ENCODE peak calls at places on chromosomes 6 and 20, in six cellular contexts. One of them, this sample, is unnamed.

GRCh38 chr6:26158581-26159416 is 71.6 kb downstream of the HFE start:
- DNase-seq in neuronal stem cell: no peak
- DNase-seq in mesenchymal stem cell: peak; percentile 75
- DNase-seq in H9: no peak
- DNase-seq in IMR-90: peak; percentile 46
- DNase-seq in H1: no peak
- DNase-seq in this sample: peak; percentile 55

GRCh38 chr6:166179704-166180103 is 12.1 kb upstream of the TBXT start:
- DNase-seq in neuronal stem cell: no peak
- DNase-seq in H1: no peak
- DNase-seq in H9: no peak
- DNase-seq in mesenchymal stem cell: no peak
- DNase-seq in IMR-90: no peak
- DNase-seq in this sample: no peak

GRCh38 chr6:113630738-113631535 is 226.2 kb upstream of the MARCKS start:
- DNase-seq in mesenchymal stem cell: peak; percentile 94
- DNase-seq in H1: no peak
- DNase-seq in neuronal stem cell: no peak
- DNase-seq in IMR-90: peak; percentile 86
- DNase-seq in H9: no peak
- DNase-seq in this sample: peak; percentile 39

GRCh38 chr6:116866281-116866871 is 10.7 kb upstream of the RFX6 start:
- DNase-seq in IMR-90: peak; percentile 2
- DNase-seq in mesenchymal stem cell: no peak
- DNase-seq in H1: no peak
- DNase-seq in H9: no peak
- DNase-seq in neuronal stem cell: no peak
- DNase-seq in this sample: no peak

GRCh38 chr20:40945754-40946451 is 82.7 kb upstream of the TOP1 start:
- DNase-seq in H9: peak; percentile 81
- DNase-seq in mesenchymal stem cell: peak; percentile 50
- DNase-seq in IMR-90: peak; percentile 52
- DNase-seq in H1: peak; percentile 76
- DNase-seq in neuronal stem cell: peak; percentile 65
- DNase-seq in this sample: peak; percentile 52

GRCh38 chr6:24856954-24857670 is 58.4 kb upstream of the ARMH2 start:
- DNase-seq in IMR-90: no peak
- DNase-seq in H1: no peak
- DNase-seq in neuronal stem cell: no peak
- DNase-seq in mesenchymal stem cell: no peak
- DNase-seq in H9: no peak
- DNase-seq in this sample: no peak

GRCh38 chr6:139029470-139030210 is 1.1 kb downstream of the ABRACL start:
- DNase-seq in neuronal stem cell: peak; percentile 45
- DNase-seq in IMR-90: peak; percentile 59
- DNase-seq in H9: peak; percentile 45
- DNase-seq in H1: peak; percentile 70
- DNase-seq in mesenchymal stem cell: peak; percentile 74
- DNase-seq in this sample: peak; percentile 79

GRCh38 chr20:59007758-59008511 is 881 bp upstream of the CTSZ start:
- DNase-seq in neuronal stem cell: no peak
- DNase-seq in mesenchymal stem cell: no peak
- DNase-seq in IMR-90: no peak
- DNase-seq in H9: no peak
- DNase-seq in H1: no peak
- DNase-seq in this sample: peak; percentile 49

GRCh38 chr20:59777321-59777705 is 156.1 kb downstream of the SYCP2 start:
- DNase-seq in IMR-90: no peak
- DNase-seq in H9: peak; percentile 8
- DNase-seq in mesenchymal stem cell: no peak
- DNase-seq in neuronal stem cell: no peak
- DNase-seq in H1: no peak
- DNase-seq in this sample: no peak

GRCh38 chr20:37524221-37524700 is 3.2 kb downstream of the NNAT start:
- DNase-seq in H1: no peak
- DNase-seq in mesenchymal stem cell: no peak
- DNase-seq in neuronal stem cell: no peak
- DNase-seq in IMR-90: no peak
- DNase-seq in H9: no peak
- DNase-seq in this sample: no peak

GRCh38 chr6:5532941-5533340 is 271.6 kb downstream of the FARS2 start:
- DNase-seq in H9: no peak
- DNase-seq in mesenchymal stem cell: no peak
- DNase-seq in H1: no peak
- DNase-seq in IMR-90: no peak
- DNase-seq in neuronal stem cell: no peak
- DNase-seq in this sample: peak; percentile 54

GRCh38 chr20:20303320-20303719 is 64.6 kb upstream of the INSM1 start:
- DNase-seq in H1: no peak
- DNase-seq in IMR-90: no peak
- DNase-seq in neuronal stem cell: no peak
- DNase-seq in mesenchymal stem cell: no peak
- DNase-seq in H9: no peak
- DNase-seq in this sample: no peak

GRCh38 chr6:52065621-52066020 is 21.8 kb downstream of the PKHD1 start:
- DNase-seq in H9: no peak
- DNase-seq in H1: no peak
- DNase-seq in neuronal stem cell: no peak
- DNase-seq in IMR-90: no peak
- DNase-seq in mesenchymal stem cell: no peak
- DNase-seq in this sample: peak; percentile 91

GRCh38 chr6:30647039-30647801 is at the start of gene C6orf136:
- DNase-seq in IMR-90: peak; percentile 91
- DNase-seq in H9: peak; percentile 94
- DNase-seq in H1: peak; percentile 90
- DNase-seq in neuronal stem cell: peak; percentile 89
- DNase-seq in mesenchymal stem cell: peak; percentile 92
- DNase-seq in this sample: peak; percentile 62

GRCh38 chr20:5630071-5630470 is 120.1 kb upstream of the SHLD1 start:
- DNase-seq in H1: no peak
- DNase-seq in mesenchymal stem cell: no peak
- DNase-seq in IMR-90: no peak
- DNase-seq in neuronal stem cell: no peak
- DNase-seq in H9: no peak
- DNase-seq in this sample: no peak

GRCh38 chr20:62357681-62358080 is 9.4 kb downstream of the LAMA5 start:
- DNase-seq in neuronal stem cell: no peak
- DNase-seq in H1: no peak
- DNase-seq in IMR-90: no peak
- DNase-seq in mesenchymal stem cell: no peak
- DNase-seq in H9: no peak
- DNase-seq in this sample: no peak
- H3K9ac ChIP-seq in neuronal stem cell: no peak overlapping the region
- H3K9ac ChIP-seq in H1: no peak overlapping the region
- H3K9ac ChIP-seq in IMR-90: no peak overlapping the region
- H3K9ac ChIP-seq in mesenchymal stem cell: peak overlapping the region; percentile 6
- H3K9ac ChIP-seq in H9: no peak overlapping the region
- H3K9ac ChIP-seq in this sample: no peak overlapping the region

DNA sequence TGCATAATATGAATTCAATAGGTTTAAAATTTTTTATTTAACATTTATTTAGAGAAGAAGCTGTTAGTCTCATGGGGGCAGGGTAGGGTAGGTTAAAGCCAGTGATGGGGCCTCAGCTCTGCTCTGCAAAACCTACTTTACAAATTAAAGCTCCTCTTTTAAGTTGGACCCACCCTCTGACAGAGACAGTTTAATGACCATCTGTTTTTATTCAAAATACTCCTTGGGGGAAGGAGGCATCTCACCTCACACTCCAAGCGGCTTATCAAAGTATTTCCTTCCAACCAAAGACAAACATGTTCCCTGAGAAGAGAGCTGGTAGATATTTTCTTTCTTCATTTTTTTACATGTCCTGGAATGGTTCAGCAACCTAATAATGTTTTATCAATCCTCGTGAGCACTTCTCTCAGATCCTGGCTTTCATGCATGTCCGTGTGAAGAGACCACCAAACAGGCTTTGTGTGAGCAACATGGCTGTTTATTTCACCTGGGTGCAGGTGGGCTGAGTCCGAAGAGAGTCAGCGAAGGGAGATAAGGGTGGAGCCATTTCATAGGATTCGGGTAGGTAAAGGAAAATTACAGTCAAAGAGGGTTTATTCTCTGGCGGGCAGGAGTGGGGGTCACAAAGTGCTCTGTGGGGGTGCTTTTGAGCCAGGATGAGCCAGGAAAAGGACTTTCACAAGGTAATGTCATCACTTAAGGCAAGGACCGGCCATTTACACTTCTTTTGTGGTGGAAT is 184.7 kb downstream of the GJA1 start:
- DNase-seq in mesenchymal stem cell: no peak
- DNase-seq in neuronal stem cell: no peak
- DNase-seq in H1: peak; percentile 60
- DNase-seq in H9: peak; percentile 64
- DNase-seq in IMR-90: no peak
- DNase-seq in this sample: no peak
- H3K14ac ChIP-seq in mesenchymal stem cell: no peak overlapping the region
- H3K14ac ChIP-seq in neuronal stem cell: no peak overlapping the region
- H3K14ac ChIP-seq in H1: no peak overlapping the region
- H3K14ac ChIP-seq in H9: no peak overlapping the region
- H3K14ac ChIP-seq in IMR-90: no peak overlapping the region
- H3K14ac ChIP-seq in this sample: no peak overlapping the region

DNA sequence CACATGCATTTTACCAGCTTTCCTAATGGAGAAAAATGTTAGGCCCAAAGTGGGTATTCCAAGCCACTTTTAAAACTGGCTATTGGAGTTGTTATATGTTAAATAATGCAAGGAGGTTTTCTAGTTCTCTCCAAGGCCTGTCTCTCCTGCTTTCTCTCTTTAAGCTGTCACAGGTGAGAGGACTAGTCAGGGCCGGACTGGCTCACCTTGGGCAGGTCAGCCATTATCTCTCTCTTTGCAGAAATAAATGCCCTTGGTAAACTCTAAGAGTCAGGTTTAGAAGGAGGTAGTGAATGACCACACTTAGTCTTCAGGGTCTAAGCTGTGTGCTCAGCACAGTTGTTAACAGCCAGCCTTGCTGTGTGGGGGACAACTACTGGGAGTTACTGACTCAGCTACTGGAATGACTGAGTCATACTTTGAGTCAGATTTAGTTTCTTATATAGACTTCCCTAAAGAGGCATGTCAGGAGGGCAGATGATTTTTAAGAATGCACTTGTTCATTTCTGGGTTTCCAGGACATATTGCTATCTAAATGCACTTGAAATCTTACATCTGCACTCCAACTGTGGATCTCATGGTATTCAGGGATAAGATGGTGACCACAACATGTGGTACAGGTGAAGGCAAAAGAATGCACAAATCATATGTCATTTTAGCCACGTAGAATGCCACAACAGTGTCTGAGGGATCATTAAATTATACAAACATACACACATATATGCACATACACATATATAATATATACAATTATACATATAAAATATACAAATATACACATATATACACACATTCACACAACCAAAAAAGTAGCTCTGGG is 719.4 kb downstream of the EPM2A start:
- DNase-seq in neuronal stem cell: no peak
- DNase-seq in mesenchymal stem cell: peak; percentile 91
- DNase-seq in IMR-90: peak; percentile 97
- DNase-seq in H1: no peak
- DNase-seq in H9: no peak
- DNase-seq in this sample: peak; percentile 4
- H2BK120ac ChIP-seq in neuronal stem cell: no peak overlapping the region
- H2BK120ac ChIP-seq in mesenchymal stem cell: no peak overlapping the region
- H2BK120ac ChIP-seq in IMR-90: peak overlapping the region; percentile 64
- H2BK120ac ChIP-seq in H1: no peak overlapping the region
- H2BK120ac ChIP-seq in H9: no peak overlapping the region
- H2BK120ac ChIP-seq in this sample: no peak overlapping the region

GRCh38 chr6:98823428-98823827 is 10.9 kb upstream of the POU3F2 start:
- DNase-seq in mesenchymal stem cell: no peak
- DNase-seq in H1: no peak
- DNase-seq in neuronal stem cell: no peak
- DNase-seq in IMR-90: no peak
- DNase-seq in H9: no peak
- DNase-seq in this sample: no peak
- H3K9ac ChIP-seq in mesenchymal stem cell: no peak overlapping the region
- H3K9ac ChIP-seq in H1: no peak overlapping the region
- H3K9ac ChIP-seq in neuronal stem cell: no peak overlapping the region
- H3K9ac ChIP-seq in IMR-90: no peak overlapping the region
- H3K9ac ChIP-seq in H9: no peak overlapping the region
- H3K9ac ChIP-seq in this sample: no peak overlapping the region

This sample was measured in trophoblast cell.